ENCODE peak calls at places on chromosomes 12 and 14, in four cellular contexts. K is HepG2, F is SK-N-SH, E is K562. N is an unnamed sample.

GRCh38 chr14:72284176-72284575 is 351.9 kb downstream of the RGS6 start:
- DNase-seq in K (no peak), E (no peak), F (no peak), N (no peak)

GRCh38 chr12:23899434-23899833 is 50.0 kb downstream of the SOX5 start:
- DNase-seq in K (no peak), F (no peak), E (no peak), N (no peak)

GRCh38 chr14:86166541-86166940 is 636.6 kb downstream of the FLRT2 start:
- DNase-seq in K (no peak), E (no peak), F (no peak), N (no peak)

GRCh38 chr14:57962293-57962996 is 96.6 kb upstream of the SLC35F4 start:
- DNase-seq in E (no peak), F (no peak), K (no peak), N (no peak)

GRCh38 chr12:106914796-106915634 is 40.7 kb upstream of the TMEM263 start:
- DNase-seq in E (no peak), F (no peak), K (no peak), N (no peak)

GRCh38 chr12:106301611-106302321 is 767 bp upstream of the TCP11L2 start:
- DNase-seq in K (no peak), F (peak; percentile 30), E (peak; percentile 74), N (no peak)

GRCh38 chr12:132766380-132767085 is 4.9 kb upstream of the ANKLE2 start:
- DNase-seq in F (no peak), K (no peak), E (no peak), N (no peak)

GRCh38 chr12:113298861-113299545 is 35.9 kb downstream of the SLC8B1 start:
- DNase-seq in K (no peak), F (no peak), E (no peak), N (no peak)

GRCh38 chr12:66533767-66534166 is 145.1 kb downstream of the GRIP1 start:
- DNase-seq in K (no peak), E (no peak), F (no peak), N (no peak)

GRCh38 chr12:50188280-50188781 is 21.2 kb upstream of the CERS5 start:
- DNase-seq in E (no peak), F (no peak), K (peak; percentile 93), N (no peak)

GRCh38 chr12:119694111-119694510 is 26.2 kb downstream of the PRKAB1 start:
- DNase-seq in E (no peak), K (no peak), F (no peak), N (no peak)

GRCh38 chr12:119692410-119692809 is 24.5 kb downstream of the PRKAB1 start:
- DNase-seq in K (no peak), F (peak; percentile 39), E (no peak), N (no peak)

GRCh38 chr12:119693511-119693910 is 25.6 kb downstream of the PRKAB1 start:
- DNase-seq in K (no peak), F (no peak), E (no peak), N (no peak)

GRCh38 chr12:119691202-119691846 is 23.4 kb downstream of the PRKAB1 start:
- DNase-seq in K (peak; percentile 72), F (no peak), E (no peak), N (no peak)

DNA sequence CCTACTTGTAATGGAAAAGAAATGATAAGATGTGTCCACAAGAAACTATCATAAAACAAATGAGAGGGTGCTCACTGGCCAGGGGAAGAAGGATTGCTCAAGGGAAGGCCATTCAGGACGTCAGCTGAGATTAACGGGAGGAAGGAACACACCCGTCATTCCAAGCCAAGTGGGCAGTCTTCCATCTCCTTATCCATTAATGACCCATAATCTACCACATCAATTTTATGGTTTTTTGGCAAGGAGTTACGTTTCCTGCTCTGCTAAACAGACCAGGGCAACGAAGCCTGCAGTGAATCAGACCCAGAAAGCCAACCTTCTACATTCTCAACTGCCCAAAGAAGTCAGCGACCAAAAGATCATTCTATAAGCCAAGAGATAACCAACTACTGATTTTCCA is 25.1 kb downstream of the PRKAB1 start:
- DNase-seq in F (peak; percentile 58), K (no peak), E (no peak), N (no peak)
- TF ChIP-seq ELF1 in F (no peak), K (no peak), E (no peak), N (no peak)

GRCh38 chr12:130286041-130286440 is 51.6 kb upstream of the PIWIL1 start:
- DNase-seq in K (peak; percentile 11), F (peak; percentile 48), E (peak; percentile 45), N (no peak)
- TF ChIP-seq JUND in K (no peak), F (no peak), E (no peak), N (no peak)

GRCh38 chr12:116818341-116818856 is 62.8 kb downstream of the HRK start:
- DNase-seq in K (no peak), E (no peak), F (peak; percentile 27), N (no peak)
- TF ChIP-seq ELF1 in K (no peak), E (no peak), F (no peak), N (no peak)

DNA sequence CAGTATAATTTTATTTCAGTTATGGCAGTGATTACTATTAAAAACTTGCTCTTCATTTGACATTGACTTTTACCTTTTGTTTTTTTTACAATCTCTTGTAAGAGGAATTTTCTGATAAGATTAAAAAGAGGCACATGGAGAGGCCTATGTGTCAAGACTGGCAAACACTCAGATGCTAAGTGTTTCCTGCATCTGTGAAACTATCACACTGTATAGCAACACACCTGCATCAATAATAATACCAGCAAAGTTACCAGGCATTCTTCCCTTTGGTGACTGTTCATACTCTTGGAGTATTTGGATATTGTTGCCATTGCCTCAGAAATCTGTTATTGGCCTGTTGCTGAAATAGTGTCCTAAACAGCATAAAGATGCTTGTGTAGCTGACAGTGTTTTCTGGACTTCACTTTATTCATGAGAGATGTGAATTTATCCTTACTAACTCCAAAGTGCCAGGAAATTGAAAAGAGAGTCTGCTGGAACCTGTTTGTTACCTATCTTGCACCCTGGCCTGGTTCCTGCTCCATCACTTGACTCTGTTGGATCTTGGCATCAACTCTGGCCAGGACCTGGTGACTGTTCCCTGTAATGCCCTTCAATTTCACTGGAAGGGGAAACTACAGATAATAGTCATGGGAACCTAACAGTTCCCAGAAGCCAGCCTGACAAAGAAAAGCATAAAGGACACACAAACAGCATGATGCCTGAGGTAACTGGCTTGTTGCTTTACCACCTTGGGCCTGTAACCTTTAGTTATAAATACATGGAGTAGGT is 19.8 kb downstream of the SLC16A7 start:
- DNase-seq in K (no peak), F (no peak), E (no peak), N (no peak)
- TF ChIP-seq JUND in K (no peak), F (no peak), E (no peak), N (no peak)

DNA sequence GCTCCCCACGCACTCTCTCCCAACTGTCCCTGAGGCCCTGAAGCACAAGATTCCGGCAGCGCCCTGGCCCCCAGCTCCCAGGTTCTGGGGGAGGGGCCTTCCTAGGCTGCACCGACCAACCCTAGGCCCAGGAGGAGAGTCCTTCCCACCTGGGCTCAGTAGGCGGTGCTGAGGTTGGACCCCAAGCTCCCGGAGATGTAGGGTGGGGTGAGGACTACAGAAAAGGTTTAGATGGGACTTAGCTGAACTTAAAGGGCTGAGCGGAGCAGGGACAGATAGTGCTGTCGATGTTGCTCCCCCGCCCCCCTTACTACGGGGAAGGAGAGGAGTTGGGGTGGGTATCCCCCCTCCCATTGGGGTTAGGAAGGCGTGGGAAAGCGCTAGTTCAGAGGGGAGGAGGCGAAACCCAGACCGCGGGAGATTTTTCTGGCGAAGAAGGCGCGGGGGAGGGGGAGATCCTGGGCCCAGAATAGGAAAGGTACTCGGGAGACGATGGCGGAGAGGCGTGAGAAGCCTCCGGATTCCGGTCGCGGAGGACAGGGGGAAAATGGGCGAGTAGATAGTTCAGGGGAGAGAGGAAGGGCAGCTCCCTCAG is 4.2 kb upstream of the BAZ2A start:
- DNase-seq in E (peak; percentile 77), K (peak; percentile 70), F (peak; percentile 45), N (peak; percentile 45)
- TF ChIP-seq ELF1 in E (no peak), K (no peak), F (no peak), N (no peak)

GRCh38 chr14:32469388-32470160 is 140.5 kb downstream of the AKAP6 start:
- DNase-seq in F (no peak), E (peak; percentile 5), K (peak; percentile 63), N (peak; percentile 26)
- TF ChIP-seq JUND in F (no peak), E (no peak), K (no peak), N (no peak)